ENCODE peak calls at places on chromosomes 2 and 18, in seven cellular contexts. G is transverse colon; X is PC-3; S is naive thymus-derived CD4-positive, alpha-beta T cell; R is aorta; C is body of pancreas; A is pancreas. D is an unnamed sample.

GRCh38 chr18:34611904-34612303 is 98.2 kb upstream of the DTNA start:
- DNase-seq in G (no peak), S (no peak), X (no peak), C (no peak), A (no peak), R (no peak), D (no peak)

GRCh38 chr2:17614174-17614573 is 73.7 kb downstream of the VSNL1 start:
- DNase-seq in C (no peak), S (no peak), X (no peak), G (no peak), R (no peak), A (no peak), D (no peak)

GRCh38 chr2:9693138-9693520 is 62.3 kb upstream of the YWHAQ start:
- DNase-seq in X (no peak), C (no peak), G (no peak), A (no peak), R (peak; percentile 92), S (no peak), D (peak; percentile 12)

GRCh38 chr2:59997371-59997770 is 556.1 kb downstream of the BCL11A start:
- DNase-seq in R (no peak), X (no peak), A (no peak), S (no peak), G (no peak), C (no peak), D (no peak)

GRCh38 chr2:137939026-137939425 is 25.2 kb upstream of the HNMT start:
- DNase-seq in X (no peak), G (no peak), S (no peak), C (no peak), R (no peak), A (no peak), D (no peak)

GRCh38 chr2:230723363-230723762 is 10.7 kb downstream of the CAB39 start:
- DNase-seq in X (no peak), A (no peak), R (no peak), S (peak; percentile 70), C (no peak), G (no peak), D (no peak)

GRCh38 chr18:31643003-31643402 is 41.4 kb downstream of the B4GALT6 start:
- DNase-seq in C (no peak), A (no peak), S (no peak), R (no peak), X (peak; percentile 48), G (no peak), D (no peak)

GRCh38 chr18:21686282-21687105 is 18.1 kb downstream of the ABHD3 start:
- DNase-seq in R (no peak), G (no peak), C (no peak), A (no peak), S (no peak), X (no peak), D (no peak)

GRCh38 chr2:231161252-231162035 is 36.6 kb upstream of the HTR2B start:
- DNase-seq in A (no peak), C (no peak), X (peak; percentile 45), R (no peak), S (no peak), G (no peak), D (no peak)

GRCh38 chr18:73717570-73717969 is 430.1 kb downstream of the FBXO15 start:
- DNase-seq in S (no peak), X (peak; percentile 79), A (no peak), R (no peak), G (no peak), C (no peak), D (no peak)

GRCh38 chr2:168552450-168552856 is 96.4 kb downstream of the CERS6 start:
- DNase-seq in C (no peak), G (no peak), A (no peak), R (no peak), S (no peak), X (no peak), D (no peak)

GRCh38 chr18:61400714-61401113 is 67.5 kb downstream of the CDH20 start:
- DNase-seq in S (no peak), X (peak; percentile 12), A (no peak), C (no peak), R (no peak), G (no peak), D (no peak)

GRCh38 chr2:45851576-45852304 is 200.3 kb downstream of the PRKCE start:
- DNase-seq in X (peak; percentile 97), G (no peak), A (no peak), C (peak; percentile 59), S (no peak), R (no peak), D (peak; percentile 69)

GRCh38 chr2:206986943-206987342 is 47.6 kb downstream of the CPO start:
- DNase-seq in R (no peak), S (no peak), C (no peak), G (no peak), A (no peak), X (no peak), D (no peak)

GRCh38 chr2:205656426-205656795 is 25.9 kb upstream of the NRP2 start:
- DNase-seq in R (no peak), C (no peak), A (no peak), G (no peak), X (no peak), S (no peak), D (no peak)

GRCh38 chr18:52723456-52724065 is 383.6 kb downstream of the DCC start:
- DNase-seq in C (no peak), X (no peak), S (no peak), A (no peak), G (no peak), R (no peak), D (peak; percentile 1)

GRCh38 chr2:150225030-150225429 is 262.4 kb downstream of the RND3 start:
- DNase-seq in C (no peak), S (no peak), X (no peak), G (no peak), A (no peak), R (no peak), D (no peak)

GRCh38 chr2:205060269-205060668 is 515.0 kb downstream of the PARD3B start:
- DNase-seq in A (no peak), X (peak; percentile 67), R (no peak), C (no peak), G (no peak), S (no peak), D (peak; percentile 27)

GRCh38 chr2:144358979-144359541 is 160.9 kb downstream of the ZEB2 start:
- DNase-seq in C (no peak), S (no peak), G (no peak), A (no peak), X (peak; percentile 53), R (no peak), D (no peak)

GRCh38 chr2:223820549-223820948 is 16.8 kb downstream of the AP1S3 start:
- DNase-seq in G (no peak), C (no peak), A (no peak), X (no peak), S (no peak), R (no peak), D (no peak)

GRCh38 chr18:33812186-33812585 is 234.2 kb downstream of the ASXL3 start:
- DNase-seq in X (no peak), R (no peak), G (peak; percentile 66), A (no peak), C (no peak), S (no peak), D (peak; percentile 92)

GRCh38 chr2:174630097-174630496 is 32.5 kb upstream of the WIPF1 start:
- DNase-seq in C (no peak), A (no peak), R (no peak), S (no peak), G (no peak), X (no peak), D (no peak)
- H3K27ac ChIP-seq in C (peak overlapping the region; percentile 16), A (no peak overlapping the region), R (no peak overlapping the region), S (peak overlapping the region; percentile 48), G (no peak overlapping the region), X (no peak overlapping the region), D (no peak overlapping the region)

GRCh38 chr18:63236417-63236816 is 83.2 kb downstream of the BCL2 start:
- DNase-seq in R (no peak), A (no peak), G (no peak), X (no peak), C (no peak), S (no peak), D (no peak)
- H3K27ac ChIP-seq in R (peak overlapping the region; percentile 60), A (peak overlapping the region; percentile 70), G (peak overlapping the region; percentile 79), X (no peak overlapping the region), C (no peak overlapping the region), S (no peak overlapping the region), D (no peak overlapping the region)

DNA sequence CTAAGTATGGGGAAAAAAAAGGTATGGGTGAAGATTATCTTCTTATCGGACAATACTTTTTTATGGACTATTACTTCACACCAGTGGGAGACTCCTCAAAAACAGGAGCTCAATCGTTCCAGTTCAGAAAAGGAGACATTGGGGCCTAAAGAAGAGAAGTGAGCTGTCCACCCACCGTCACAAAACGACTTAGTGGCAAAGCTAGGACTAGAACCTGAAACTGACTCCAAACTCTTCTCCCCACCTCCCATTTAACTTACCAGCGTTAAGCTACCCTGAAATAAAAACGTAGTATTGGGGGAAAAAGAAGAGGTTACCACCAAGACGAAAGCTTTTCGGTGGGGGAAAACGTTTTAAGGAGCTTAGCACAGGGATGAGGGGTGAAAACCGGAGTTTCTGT is 503 bp downstream of the GTF3C3 start:
- DNase-seq in G (no peak), C (no peak), X (no peak), R (no peak), S (no peak), A (no peak), D (no peak)
- H3K27ac ChIP-seq in G (peak overlapping the region; percentile 84), C (no peak overlapping the region), X (peak overlapping the region; percentile 21), R (no peak overlapping the region), S (peak overlapping the region; percentile 73), A (peak overlapping the region; percentile 29), D (peak overlapping the region; percentile 26)

GRCh38 chr2:20186855-20187187 is 38.1 kb downstream of the SDC1 start:
- DNase-seq in A (no peak), C (no peak), S (no peak), R (no peak), G (no peak), X (no peak), D (no peak)

GRCh38 chr2:20187331-20187730 is 37.6 kb downstream of the SDC1 start:
- DNase-seq in S (no peak), G (no peak), R (no peak), A (no peak), X (no peak), C (no peak), D (no peak)

GRCh38 chr2:20188201-20188600 is 36.7 kb downstream of the SDC1 start:
- DNase-seq in S (no peak), R (no peak), C (no peak), A (no peak), G (no peak), X (no peak), D (no peak)

GRCh38 chr2:20185176-20186022 is 39.5 kb downstream of the SDC1 start:
- DNase-seq in C (no peak), S (no peak), A (no peak), X (peak; percentile 25), G (no peak), R (no peak), D (no peak)

DNA sequence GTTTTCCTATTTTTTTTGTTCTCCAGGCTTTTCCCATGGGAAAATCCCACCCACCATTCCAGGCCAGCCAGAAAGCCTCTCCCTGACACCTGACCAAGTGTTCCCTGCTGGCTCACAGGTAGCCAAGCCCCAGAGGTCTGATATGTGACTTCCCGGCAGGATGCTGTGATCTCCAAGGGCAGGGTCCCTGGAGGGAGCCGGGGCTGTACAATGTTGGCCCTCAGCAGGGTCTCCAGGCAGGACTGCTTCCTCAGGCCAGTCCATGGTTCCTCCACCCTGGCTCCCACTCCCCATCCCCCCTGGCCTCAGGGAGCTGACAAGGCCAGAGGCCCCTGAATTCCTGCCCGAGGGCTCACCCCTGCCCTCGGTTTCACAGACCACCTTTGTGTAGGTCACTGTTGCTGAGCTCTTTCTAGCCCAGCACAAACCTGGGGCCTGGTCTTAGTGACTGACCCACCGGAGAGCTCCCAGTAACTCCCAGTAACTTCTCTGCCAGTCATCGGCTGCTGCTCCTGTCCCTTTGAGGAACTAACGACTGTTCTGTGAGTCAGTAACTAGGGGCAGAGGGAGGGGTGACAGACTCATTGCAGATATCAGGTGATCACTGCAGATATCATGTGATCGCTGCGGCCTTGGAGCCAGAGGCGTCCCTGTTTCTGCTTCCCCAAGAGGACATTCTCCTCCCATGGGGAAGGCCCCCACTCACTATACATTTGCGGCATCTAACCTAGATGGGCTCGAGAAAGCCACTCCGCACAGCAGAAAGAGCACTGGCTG is 38.7 kb downstream of the SDC1 start:
- DNase-seq in C (peak; percentile 59), X (peak; percentile 68), S (no peak), A (no peak), R (no peak), G (peak; percentile 84), D (no peak)
- H3K27ac ChIP-seq in C (no peak overlapping the region), X (peak overlapping the region; percentile 83), S (no peak overlapping the region), A (peak overlapping the region; percentile 68), R (no peak overlapping the region), G (peak overlapping the region; percentile 88), D (peak overlapping the region; percentile 95)

D was measured in epithelial cell of prostate.